ENCODE peak calls at places on chromosomes 2 and 18, in four cellular contexts. O, K, E and R are unnamed samples.

GRCh38 chr18:55446996-55447671 is 140.9 kb downstream of the TCF4 start:
- DNase-seq in O (no peak), K (no peak), E (no peak), R (no peak)

GRCh38 chr2:235287369-235287722 is 206.5 kb upstream of the AGAP1 start:
- DNase-seq in O (peak; percentile 56), K (no peak), E (no peak), R (no peak)

GRCh38 chr2:273338-273737 is 8.6 kb downstream of the ACP1 start:
- DNase-seq in O (no peak), K (no peak), E (no peak), R (no peak)

GRCh38 chr2:16623046-16623445 is 42.6 kb downstream of the CYRIA start:
- DNase-seq in O (no peak), K (no peak), E (peak; percentile 31), R (no peak)

GRCh38 chr2:167509585-167509984 is 621.3 kb downstream of the XIRP2 start:
- DNase-seq in O (no peak), K (no peak), E (peak; percentile 89), R (no peak)

GRCh38 chr2:38473333-38474005 is 96.4 kb upstream of the ATL2 start:
- DNase-seq in O (no peak), K (no peak), E (no peak), R (no peak)

GRCh38 chr2:30293303-30293912 is 62.1 kb downstream of the LBH start:
- DNase-seq in O (no peak), K (no peak), E (peak; percentile 81), R (no peak)

GRCh38 chr2:25927357-25927756 is 49.1 kb upstream of the ASXL2 start:
- DNase-seq in O (no peak), K (peak; percentile 7), E (no peak), R (peak; percentile 8)

GRCh38 chr18:74283255-74283554 is 8.6 kb downstream of the CYB5A start:
- DNase-seq in O (no peak), K (peak; percentile 27), E (peak; percentile 86), R (no peak)

GRCh38 chr2:67752964-67753363 is 309.8 kb downstream of the C1D start:
- DNase-seq in O (no peak), K (no peak), E (peak; percentile 71), R (no peak)

GRCh38 chr18:13070460-13070859 is 79.3 kb downstream of the CEP192 start:
- DNase-seq in O (no peak), K (no peak), E (no peak), R (no peak)

GRCh38 chr2:231673348-231673770 is 35.0 kb upstream of the PTMA start:
- DNase-seq in O (peak; percentile 74), K (no peak), E (no peak), R (no peak)

GRCh38 chr2:99198103-99198841 is 17.3 kb downstream of the MRPL30 start:
- DNase-seq in O (no peak), K (no peak), E (peak; percentile 28), R (no peak)

GRCh38 chr2:157497603-157498314 is 53.9 kb upstream of the CYTIP start:
- DNase-seq in O (no peak), K (no peak), E (peak; percentile 57), R (no peak)

GRCh38 chr2:3604207-3604877 is 9.4 kb downstream of the COLEC11 start:
- DNase-seq in O (no peak), K (no peak), E (no peak), R (no peak)

GRCh38 chr2:59896499-59896898 is 657.0 kb downstream of the BCL11A start:
- DNase-seq in O (no peak), K (no peak), E (no peak), R (no peak)

GRCh38 chr2:198880986-198881385 is 576.8 kb downstream of the SATB2 start:
- DNase-seq in O (no peak), K (no peak), E (no peak), R (no peak)

GRCh38 chr18:48781041-48781989 is 169.4 kb downstream of the SMAD7 start:
- DNase-seq in O (peak; percentile 98), K (no peak), E (no peak), R (no peak)

GRCh38 chr2:100214265-100214961 is 72.0 kb upstream of the AFF3 start:
- DNase-seq in O (no peak), K (no peak), E (no peak), R (no peak)

GRCh38 chr2:54490863-54491262 is 34.7 kb downstream of the SPTBN1 start:
- DNase-seq in O (no peak), K (no peak), E (no peak), R (no peak)

GRCh38 chr2:35891936-35892335 is 463.6 kb upstream of the CRIM1 start:
- DNase-seq in O (no peak), K (no peak), E (no peak), R (no peak)

GRCh38 chr2:197461073-197461472 is 7.7 kb downstream of the COQ10B start:
- DNase-seq in O (no peak), K (no peak), E (no peak), R (no peak)

GRCh38 chr18:21669736-21670135 is 34.8 kb downstream of the ABHD3 start:
- DNase-seq in O (no peak), K (no peak), E (peak; percentile 87), R (no peak)

GRCh38 chr18:29123706-29124530 is 947.0 kb upstream of the CDH2 start:
- DNase-seq in O (no peak), K (no peak), E (no peak), R (no peak)

GRCh38 chr18:13178976-13179375 is 39.6 kb upstream of the LDLRAD4 start:
- DNase-seq in O (no peak), K (peak; percentile 24), E (peak; percentile 49), R (no peak)

GRCh38 chr2:41197781-41198180 is 745.9 kb upstream of the SLC8A1 start:
- DNase-seq in O (no peak), K (no peak), E (peak; percentile 9), R (no peak)

GRCh38 chr18:3748081-3748480 is 298.1 kb downstream of the TGIF1 start:
- DNase-seq in O (no peak), K (no peak), E (no peak), R (no peak)

GRCh38 chr2:201847483-201847882 is 41.1 kb downstream of the CDK15 start:
- DNase-seq in O (no peak), K (no peak), E (no peak), R (no peak)

GRCh38 chr18:48295586-48296311 is 113.4 kb downstream of the ZBTB7C start:
- DNase-seq in O (no peak), K (no peak), E (no peak), R (no peak)

GRCh38 chr2:45763256-45763655 is 111.8 kb downstream of the PRKCE start:
- DNase-seq in O (no peak), K (no peak), E (no peak), R (no peak)

GRCh38 chr2:85389139-85389538 is 21.0 kb downstream of the CAPG start:
- DNase-seq in O (no peak), K (no peak), E (no peak), R (no peak)

GRCh38 chr2:64177315-64177714 is 33.1 kb upstream of the PELI1 start:
- DNase-seq in O (no peak), K (no peak), E (no peak), R (no peak)

GRCh38 chr2:58633576-58634365 is 392.6 kb upstream of the FANCL start:
- DNase-seq in O (no peak), K (no peak), E (peak; percentile 94), R (no peak)

GRCh38 chr2:147141930-147142329 is 702.9 kb upstream of the ACVR2A start:
- DNase-seq in O (no peak), K (no peak), E (no peak), R (no peak)